ENCODE peak calls at places on chromosomes 5 and 9, in five cellular contexts. O is A549, Y is fibroblast of lung, J is HepG2, L is ovary. W is an unnamed sample. For H3K4me1, the result is how much of the 10 kb centered on the place peaks cover.

GRCh38 chr5:11177993-11178711 is 417.1 kb upstream of the DAP start:
- DNase-seq in L (no peak), O (no peak), J (no peak), Y (peak), W (no peak)

GRCh38 chr5:178306430-178307225 is 74.0 kb upstream of the PHYKPL start:
- DNase-seq in O (no peak), Y (no peak), L (no peak), J (no peak), W (no peak)

GRCh38 chr5:122316652-122317051 is 4.6 kb downstream of the SNCAIP start:
- DNase-seq in O (no peak), L (no peak), J (no peak), Y (no peak), W (no peak)

GRCh38 chr5:4563400-4563799 is 576.7 kb upstream of the ADAMTS16 start:
- DNase-seq in Y (peak), O (peak), L (no peak), J (no peak), W (peak)

GRCh38 chr5:100566382-100567141 is 31.4 kb downstream of the FAM174A start:
- DNase-seq in J (no peak), L (no peak), O (no peak), Y (no peak), W (no peak)

GRCh38 chr5:171897231-171897630 is 109.2 kb downstream of the FBXW11 start:
- DNase-seq in J (no peak), L (no peak), Y (no peak), O (no peak), W (no peak)

GRCh38 chr9:112971415-112971814 is 40.6 kb downstream of the ZNF883 start:
- DNase-seq in O (peak), Y (no peak), L (no peak), J (peak), W (no peak)

GRCh38 chr5:155953335-155953734 is 373.6 kb upstream of the SGCD start:
- DNase-seq in L (no peak), J (no peak), Y (peak), O (no peak), W (no peak)

GRCh38 chr5:119269061-119269579 is 86.7 kb upstream of the TNFAIP8 start:
- DNase-seq in O (peak), J (peak), L (no peak), Y (peak), W (peak)

GRCh38 chr5:113378960-113379541 is 55.7 kb downstream of the TSSK1B start:
- DNase-seq in J (peak), Y (no peak), L (peak), O (peak), W (peak)

DNA sequence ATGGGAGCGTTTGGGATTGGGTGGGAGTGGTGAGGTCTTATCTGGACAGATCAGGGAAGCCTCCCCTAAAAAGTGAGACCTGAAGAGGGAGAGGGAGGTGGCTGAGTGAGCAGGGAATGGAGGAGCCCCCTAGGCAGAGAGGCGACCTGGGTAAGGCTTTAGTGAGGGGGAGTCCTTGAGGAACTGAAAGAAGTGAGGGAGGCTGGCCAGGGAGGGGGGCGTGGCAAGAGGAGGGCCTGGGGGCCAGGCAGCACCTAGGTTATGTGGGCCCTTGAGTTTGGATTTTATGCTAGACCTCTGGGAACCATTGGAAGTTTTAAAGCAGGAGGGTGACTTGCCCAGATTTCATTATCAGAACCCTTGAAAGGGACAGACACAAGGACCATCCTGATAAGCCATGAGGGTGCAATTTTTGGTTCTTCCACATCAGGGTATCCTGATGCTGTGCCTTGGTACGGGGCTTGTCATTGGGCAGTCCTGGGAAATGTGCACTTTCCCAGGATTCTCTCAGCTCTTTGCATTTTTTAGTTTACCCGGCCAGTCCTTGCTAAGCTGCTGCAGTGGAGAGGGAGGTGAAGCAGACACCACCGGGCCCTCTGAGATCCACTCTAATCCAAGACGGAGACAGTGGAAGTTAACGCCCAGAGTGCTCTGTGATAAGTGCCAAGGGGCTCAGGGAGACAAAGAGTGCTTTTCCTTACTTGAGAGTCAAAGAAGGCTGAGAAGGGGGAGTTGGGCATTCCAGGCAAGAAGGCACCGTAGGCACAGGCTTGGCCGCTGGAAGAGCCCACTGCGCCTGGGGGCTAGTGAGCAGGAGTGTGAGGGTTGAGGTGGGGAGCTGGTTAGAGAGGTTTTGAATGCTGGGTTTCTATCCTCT is 16.1 kb downstream of the GSN start:
- DNase-seq in L (no peak), Y (no peak), O (no peak), J (no peak), W (peak)
- H3K4me1 ChIP-seq in L (half or more), Y (half or more), O (half or more), J (half or more), W (half or more)

DNA sequence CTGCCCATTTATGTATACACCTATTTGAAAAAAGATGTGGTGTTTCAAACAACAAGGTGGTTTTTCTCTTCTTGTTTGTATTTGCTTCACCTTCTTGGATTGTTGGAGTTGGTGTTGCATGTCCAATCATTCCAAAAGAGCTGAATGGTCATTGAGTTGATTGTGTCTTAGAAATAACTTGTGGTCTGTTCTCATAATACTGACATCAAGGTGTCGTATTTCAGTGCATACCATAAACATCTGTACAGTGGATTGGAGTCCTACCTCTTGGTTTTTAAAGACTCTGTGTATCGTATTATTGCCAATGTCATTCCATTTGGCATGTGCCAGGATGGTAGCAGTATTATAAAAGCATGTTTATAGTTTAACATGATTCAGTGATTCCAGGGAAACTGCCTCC is 73.2 kb downstream of the TRIO start:
- DNase-seq in J (no peak), Y (peak), O (no peak), L (no peak), W (no peak)
- H3K4me1 ChIP-seq in J (half or more), Y (under half), O (half or more), L (under half), W (under half)

GRCh38 chr9:20740929-20741582 is 57.0 kb downstream of the FOCAD start:
- DNase-seq in O (no peak), Y (no peak), J (no peak), L (no peak), W (no peak)

GRCh38 chr9:20744046-20744630 is 60.1 kb downstream of the FOCAD start:
- DNase-seq in J (no peak), Y (no peak), L (no peak), O (no peak), W (no peak)

DNA sequence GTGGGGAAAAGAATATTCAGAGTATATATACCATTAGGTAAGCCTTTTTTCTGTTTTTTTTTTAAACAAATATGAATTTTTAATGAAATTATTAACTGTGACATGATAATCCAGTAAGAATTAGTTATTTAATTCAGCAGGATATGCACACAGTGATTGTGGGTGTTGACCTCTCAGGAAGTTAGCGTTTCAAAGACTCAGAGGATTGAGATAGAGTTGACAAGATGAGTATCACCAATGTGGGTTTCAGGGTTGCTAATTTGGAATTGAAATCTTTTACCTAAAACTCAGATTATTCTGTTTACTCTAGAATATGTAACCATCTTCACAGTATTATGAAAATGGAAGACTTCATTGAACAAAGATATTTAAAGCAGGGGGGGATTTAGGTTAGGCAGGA is 56.2 kb downstream of the FOCAD start:
- DNase-seq in L (no peak), Y (no peak), O (no peak), J (no peak), W (no peak)
- H3K4me1 ChIP-seq in L (under half), Y (under half), O (under half), J (under half), W (under half)

DNA sequence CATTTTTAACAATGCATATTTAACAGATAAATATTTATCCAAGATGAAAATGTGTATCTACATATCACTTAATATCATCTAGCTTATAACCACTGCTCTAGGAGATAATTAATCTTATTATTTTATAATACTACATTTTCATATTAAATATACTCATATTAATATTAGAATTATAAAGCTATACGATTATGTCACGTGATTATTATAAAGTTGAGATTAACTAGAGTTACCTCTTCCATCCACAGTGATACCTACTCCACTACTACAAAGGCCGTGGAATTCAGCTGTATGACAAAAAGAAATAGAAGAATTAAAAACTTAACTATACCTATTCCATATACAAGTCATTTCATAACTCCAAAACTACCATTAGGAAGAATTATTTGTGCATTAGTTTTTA is 171.9 kb downstream of the FBN2 start:
- DNase-seq in J (no peak), L (no peak), Y (no peak), O (no peak), W (no peak)
- H3K4me1 ChIP-seq in J (under half), L (under half), Y (under half), O (under half), W (under half)

DNA sequence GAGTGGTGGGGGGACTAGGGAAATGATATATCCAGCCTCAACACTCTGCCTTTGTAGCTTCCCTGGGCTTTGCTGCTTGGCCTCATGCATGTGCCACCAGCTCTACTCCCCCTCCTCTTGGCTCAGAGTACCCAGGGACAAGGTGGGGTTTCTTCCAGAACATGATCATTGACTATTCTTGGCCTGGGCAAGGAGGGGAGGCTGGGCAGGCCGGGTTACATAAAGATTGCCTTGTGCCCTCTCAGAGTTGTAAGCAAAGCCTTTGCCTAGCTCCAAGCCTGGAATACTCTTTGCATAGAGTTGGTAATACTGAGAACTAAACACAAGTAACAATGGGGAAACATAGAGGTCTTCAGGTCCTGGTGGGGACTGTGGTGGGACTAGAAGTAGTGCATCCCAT is 11.9 kb downstream of the ADRB2 start:
- DNase-seq in L (no peak), O (no peak), Y (no peak), J (no peak), W (no peak)
- H3K4me1 ChIP-seq in L (under half), O (under half), Y (under half), J (under half), W (under half)

W was measured in Caco-2.